ENCODE peak calls at places on chromosomes 4 and X, in nine cellular contexts. F is activated CD4-positive, alpha-beta T cell treated with anti-CD3 and anti-CD28 coated beads, Interleukin-2, amount 10 ng/mL, durations not matched to agents 24 days and 14 days; Q is Right ventricle myocardium superior; H is AG09319; P is NCI-H2081; J is sigmoid colon; S is dorsolateral prefrontal cortex; T is A549; V is stimulated activated CD8-positive, alpha-beta memory T cell treated with anti-CD3 and anti-CD28 coated beads, Interleukin-4, amount 100 ng/mL, for 1 hour. X is an unnamed sample.
A peak's percentile ranks its signal among the peaks of the same experiment; 100 is the strongest.

GRCh38 chr4:76767983-76768382 is 130.0 kb downstream of the SOWAHB start:
- DNase-seq in H (no peak), F (no peak), S (no peak), J (no peak), V (no peak), T (peak; percentile 19), Q (no peak), P (no peak), X (no peak)

GRCh38 chrX:47562615-47563243 is 1.7 kb downstream of the ARAF start:
- DNase-seq in J (no peak), Q (no peak), T (peak; percentile 29), S (no peak), P (no peak), V (no peak), H (no peak), F (peak; percentile 79), X (peak; percentile 93)

GRCh38 chrX:6163761-6164160 is 64.9 kb downstream of the NLGN4X start:
- DNase-seq in J (no peak), F (no peak), Q (no peak), P (no peak), T (no peak), S (no peak), H (no peak), V (no peak), X (no peak)

GRCh38 chr4:86099348-86099747 is 260.5 kb downstream of the MAPK10 start:
- DNase-seq in V (no peak), F (no peak), H (no peak), T (no peak), J (no peak), P (no peak), S (no peak), Q (no peak), X (no peak)

GRCh38 chrX:154002215-154002719 is 17.4 kb downstream of the IRAK1 start:
- DNase-seq in F (peak; percentile 75), S (peak; percentile 77), T (peak; percentile 70), H (peak; percentile 75), Q (peak; percentile 55), P (peak; percentile 19), J (no peak), V (no peak), X (peak; percentile 91)

GRCh38 chrX:1417921-1418875 is 26.3 kb upstream of the SLC25A6 start:
- DNase-seq in Q (no peak), V (no peak), P (no peak), J (peak; percentile 56), T (no peak), F (no peak), H (no peak), S (peak; percentile 21), X (no peak)

GRCh38 chr4:20622701-20623100 is 77.6 kb upstream of the PACRGL start:
- DNase-seq in J (no peak), T (no peak), S (no peak), F (no peak), V (no peak), Q (no peak), H (no peak), P (no peak), X (no peak)

GRCh38 chrX:130625381-130625780 is 223.6 kb downstream of the RBMX2 start:
- DNase-seq in P (no peak), J (no peak), Q (no peak), T (no peak), S (no peak), H (no peak), F (no peak), V (no peak), X (no peak)

GRCh38 chr4:143294710-143295109 is 42.0 kb upstream of the GAB1 start:
- DNase-seq in J (no peak), H (no peak), T (no peak), V (no peak), P (no peak), F (no peak), Q (no peak), S (no peak), X (no peak)

GRCh38 chr4:30717208-30718020 is 2.8 kb upstream of the PCDH7 start:
- DNase-seq in P (no peak), S (peak; percentile 72), Q (peak; percentile 49), F (peak; percentile 71), H (no peak), T (peak; percentile 27), J (peak; percentile 70), V (no peak), X (peak; percentile 62)

GRCh38 chr4:118954246-118954645 is 65.6 kb downstream of the SYNPO2 start:
- DNase-seq in Q (no peak), P (no peak), S (no peak), V (no peak), F (no peak), J (no peak), T (peak; percentile 16), H (no peak), X (no peak)

GRCh38 chrX:100615015-100615414 is 21.6 kb downstream of the TSPAN6 start:
- DNase-seq in H (peak; percentile 12), T (peak; percentile 60), J (no peak), Q (no peak), F (peak; percentile 52), S (no peak), P (peak; percentile 20), V (no peak), X (peak; percentile 74)

GRCh38 chr4:161256172-161256571 is 907.6 kb downstream of the FSTL5 start:
- DNase-seq in J (no peak), T (no peak), Q (no peak), F (no peak), H (no peak), V (no peak), S (no peak), P (no peak), X (peak; percentile 16)

GRCh38 chr4:82865592-82865991 is 25.4 kb downstream of the SEC31A start:
- DNase-seq in H (peak; percentile 75), S (no peak), T (peak; percentile 49), P (no peak), J (no peak), Q (no peak), F (peak; percentile 84), V (no peak), X (peak; percentile 75)

GRCh38 chr4:79865253-79865652 is 207.8 kb downstream of the ANTXR2 start:
- DNase-seq in H (no peak), Q (no peak), P (no peak), S (no peak), J (no peak), F (no peak), V (no peak), T (no peak), X (no peak)

GRCh38 chr4:5009796-5010195 is 9.5 kb downstream of the CYTL1 start:
- DNase-seq in S (no peak), Q (no peak), J (no peak), P (no peak), H (no peak), F (no peak), T (no peak), V (no peak), X (no peak)

GRCh38 chrX:145729635-145730034 is 88.0 kb upstream of the SLITRK2 start:
- DNase-seq in V (no peak), F (no peak), J (no peak), H (no peak), T (no peak), Q (no peak), S (peak; percentile 52), P (no peak), X (no peak)

GRCh38 chr4:109826719-109827118 is 1.1 kb upstream of the RRH start:
- DNase-seq in J (no peak), T (no peak), S (no peak), Q (no peak), F (no peak), P (no peak), V (no peak), H (no peak), X (peak; percentile 38)